ENCODE peak calls at places on chromosomes 16 and 17, in four cellular contexts. E, T, L and A are unnamed samples.

GRCh38 chr17:73503560-73503959 is 140.7 kb downstream of the SDK2 start:
- DNase-seq in E (no peak), T (no peak), L (no peak), A (no peak)

GRCh38 chr16:87968541-87968940 is 17.3 kb downstream of the BANP start:
- DNase-seq in E (peak), T (peak), L (no peak), A (peak)

GRCh38 chr17:82702161-82702932 is 3.8 kb upstream of the RAB40B start:
- DNase-seq in E (no peak), T (no peak), L (no peak), A (peak)

GRCh38 chr16:58854392-58854791 is 120.3 kb upstream of the GOT2 start:
- DNase-seq in E (no peak), T (no peak), L (no peak), A (no peak)

GRCh38 chr17:59377410-59377809 is 46.0 kb downstream of the YPEL2 start:
- DNase-seq in E (no peak), T (no peak), L (no peak), A (no peak)

GRCh38 chr17:16515933-16516332 is 23.9 kb upstream of the LRRC75A start:
- DNase-seq in E (no peak), T (no peak), L (no peak), A (no peak)

GRCh38 chr16:49588729-49589384 is 215.3 kb downstream of the C16orf78 start:
- DNase-seq in E (no peak), T (peak), L (no peak), A (no peak)

GRCh38 chr17:78561166-78561565 is 16.0 kb downstream of the DNAH17 start:
- DNase-seq in E (no peak), T (no peak), L (no peak), A (no peak)

GRCh38 chr17:29590979-29591736 is 1.7 kb upstream of the GIT1 start:
- DNase-seq in E (no peak), T (peak), L (no peak), A (peak)

GRCh38 chr17:35127751-35128514 is 6.5 kb downstream of the FNDC8 start:
- DNase-seq in E (no peak), T (peak), L (no peak), A (peak)

GRCh38 chr16:57186630-57187507 is 740 bp downstream of the RSPRY1 start:
- DNase-seq in E (no peak), T (peak), L (peak), A (peak)

GRCh38 chr17:81516439-81516838 is 3.8 kb upstream of the ACTG1 start:
- DNase-seq in E (no peak), T (no peak), L (no peak), A (no peak)

GRCh38 chr16:66717112-66717675 is 20.7 kb upstream of the CMTM4 start:
- DNase-seq in E (no peak), T (peak), L (no peak), A (peak)

GRCh38 chr17:20281860-20282259 is 185.5 kb downstream of the LGALS9B start:
- DNase-seq in E (no peak), T (no peak), L (no peak), A (no peak)

GRCh38 chr16:72044825-72045359 is 9.4 kb upstream of the HP start:
- DNase-seq in E (no peak), T (no peak), L (no peak), A (no peak)

GRCh38 chr17:6713130-6713917 is at the start of gene SLC13A5:
- DNase-seq in E (no peak), T (peak), L (no peak), A (peak)

GRCh38 chr16:52435573-52435972 is 111.4 kb downstream of the TOX3 start:
- DNase-seq in E (no peak), T (peak), L (no peak), A (no peak)

GRCh38 chr17:1484586-1485310 is 7.7 kb downstream of the MYO1C start:
- DNase-seq in E (no peak), T (peak), L (no peak), A (peak)

GRCh38 chr17:45311406-45311761 is 5.4 kb downstream of the MAP3K14 start:
- DNase-seq in E (no peak), T (no peak), L (no peak), A (no peak)

GRCh38 chr17:48054238-48055185 is 6.4 kb downstream of the NFE2L1 start:
- DNase-seq in E (no peak), T (peak), L (no peak), A (peak)

GRCh38 chr16:85650864-85651811 is 37.6 kb downstream of the GINS2 start:
- DNase-seq in E (no peak), T (peak), L (no peak), A (no peak)

GRCh38 chr16:26070595-26071170 is 378.9 kb downstream of the HS3ST4 start:
- DNase-seq in E (no peak), T (no peak), L (no peak), A (no peak)

GRCh38 chr16:19379838-19380237 is 37.8 kb upstream of the TMC5 start:
- DNase-seq in E (no peak), T (no peak), L (no peak), A (no peak)

GRCh38 chr17:42279776-42280630 is 3.8 kb upstream of the STAT5B start:
- DNase-seq in E (no peak), T (no peak), L (no peak), A (no peak)

GRCh38 chr16:83835972-83836566 is 28.3 kb downstream of the HSBP1 start:
- DNase-seq in E (peak), T (peak), L (no peak), A (peak)

GRCh38 chr16:5836979-5837670 is 739.5 kb upstream of the EEF2KMT start:
- DNase-seq in E (no peak), T (no peak), L (no peak), A (no peak)

GRCh38 chr16:12629271-12629670 is 174.4 kb downstream of the CPPED1 start:
- DNase-seq in E (no peak), T (no peak), L (no peak), A (no peak)